ENCODE peak calls at places on chromosomes 2 and 18, in ten cellular contexts. One of them, this sample, is unnamed.

GRCh38 chr2:180291552-180292421 is 284.7 kb upstream of the CWC22 start:
- DNase-seq in prostate gland: no peak
- DNase-seq in colonic mucosa: no peak
- DNase-seq in tibial artery: no peak
- DNase-seq in GM23338: no peak
- DNase-seq in caudate nucleus: no peak
- DNase-seq in right cardiac atrium: no peak
- DNase-seq in endodermal cell: peak; percentile 39
- DNase-seq in CD8-positive, alpha-beta memory T cell: no peak
- DNase-seq in fibroblast of lung: peak; percentile 76
- DNase-seq in this sample: no peak

GRCh38 chr18:57208056-57208455 is 61.2 kb downstream of the BOD1L2 start:
- DNase-seq in prostate gland: no peak
- DNase-seq in colonic mucosa: peak; percentile 37
- DNase-seq in tibial artery: no peak
- DNase-seq in GM23338: no peak
- DNase-seq in caudate nucleus: no peak
- DNase-seq in right cardiac atrium: no peak
- DNase-seq in endodermal cell: peak; percentile 73
- DNase-seq in CD8-positive, alpha-beta memory T cell: no peak
- DNase-seq in fibroblast of lung: no peak
- DNase-seq in this sample: no peak

GRCh38 chr2:138948070-138948539 is 167.9 kb upstream of the NXPH2 start:
- DNase-seq in prostate gland: no peak
- DNase-seq in colonic mucosa: no peak
- DNase-seq in tibial artery: peak; percentile 68
- DNase-seq in GM23338: no peak
- DNase-seq in caudate nucleus: no peak
- DNase-seq in right cardiac atrium: peak; percentile 30
- DNase-seq in endodermal cell: no peak
- DNase-seq in CD8-positive, alpha-beta memory T cell: no peak
- DNase-seq in fibroblast of lung: peak; percentile 99
- DNase-seq in this sample: no peak

GRCh38 chr2:36733215-36733614 is 36.7 kb downstream of the VIT start:
- DNase-seq in prostate gland: no peak
- DNase-seq in colonic mucosa: no peak
- DNase-seq in tibial artery: no peak
- DNase-seq in GM23338: no peak
- DNase-seq in caudate nucleus: no peak
- DNase-seq in right cardiac atrium: peak; percentile 51
- DNase-seq in endodermal cell: no peak
- DNase-seq in CD8-positive, alpha-beta memory T cell: no peak
- DNase-seq in fibroblast of lung: no peak
- DNase-seq in this sample: no peak

GRCh38 chr18:79921984-79922965 is 29.2 kb downstream of the SLC66A2 start:
- DNase-seq in prostate gland: no peak
- DNase-seq in colonic mucosa: peak; percentile 12
- DNase-seq in tibial artery: peak; percentile 53
- DNase-seq in GM23338: no peak
- DNase-seq in caudate nucleus: no peak
- DNase-seq in right cardiac atrium: peak; percentile 3
- DNase-seq in endodermal cell: no peak
- DNase-seq in CD8-positive, alpha-beta memory T cell: no peak
- DNase-seq in fibroblast of lung: no peak
- DNase-seq in this sample: no peak

GRCh38 chr2:101038455-101039255 is 36.6 kb downstream of the RPL31 start:
- DNase-seq in prostate gland: no peak
- DNase-seq in colonic mucosa: no peak
- DNase-seq in tibial artery: no peak
- DNase-seq in GM23338: peak; percentile 62
- DNase-seq in caudate nucleus: no peak
- DNase-seq in right cardiac atrium: no peak
- DNase-seq in endodermal cell: peak; percentile 80
- DNase-seq in CD8-positive, alpha-beta memory T cell: no peak
- DNase-seq in fibroblast of lung: no peak
- DNase-seq in this sample: no peak

GRCh38 chr2:68789603-68790002 is 55.0 kb downstream of the ARHGAP25 start:
- DNase-seq in prostate gland: no peak
- DNase-seq in colonic mucosa: no peak
- DNase-seq in tibial artery: no peak
- DNase-seq in GM23338: no peak
- DNase-seq in caudate nucleus: no peak
- DNase-seq in right cardiac atrium: no peak
- DNase-seq in endodermal cell: no peak
- DNase-seq in CD8-positive, alpha-beta memory T cell: no peak
- DNase-seq in fibroblast of lung: no peak
- DNase-seq in this sample: no peak

GRCh38 chr2:10320933-10321332 is 18.2 kb downstream of the HPCAL1 start:
- DNase-seq in prostate gland: no peak
- DNase-seq in colonic mucosa: no peak
- DNase-seq in tibial artery: no peak
- DNase-seq in GM23338: no peak
- DNase-seq in caudate nucleus: no peak
- DNase-seq in right cardiac atrium: no peak
- DNase-seq in endodermal cell: no peak
- DNase-seq in CD8-positive, alpha-beta memory T cell: no peak
- DNase-seq in fibroblast of lung: no peak
- DNase-seq in this sample: no peak

GRCh38 chr2:237935740-237936452 is 30.9 kb upstream of the UBE2F start:
- DNase-seq in prostate gland: no peak
- DNase-seq in colonic mucosa: no peak
- DNase-seq in tibial artery: no peak
- DNase-seq in GM23338: no peak
- DNase-seq in caudate nucleus: no peak
- DNase-seq in right cardiac atrium: peak; percentile 34
- DNase-seq in endodermal cell: no peak
- DNase-seq in CD8-positive, alpha-beta memory T cell: no peak
- DNase-seq in fibroblast of lung: peak; percentile 24
- DNase-seq in this sample: no peak

GRCh38 chr2:238382381-238382781 is 44.3 kb upstream of the ASB1 start:
- DNase-seq in prostate gland: no peak
- DNase-seq in colonic mucosa: no peak
- DNase-seq in tibial artery: no peak
- DNase-seq in GM23338: no peak
- DNase-seq in caudate nucleus: no peak
- DNase-seq in right cardiac atrium: no peak
- DNase-seq in endodermal cell: no peak
- DNase-seq in CD8-positive, alpha-beta memory T cell: no peak
- DNase-seq in fibroblast of lung: no peak
- DNase-seq in this sample: no peak

GRCh38 chr2:231810905-231811304 is 24.7 kb downstream of the COPS7B start:
- DNase-seq in prostate gland: no peak
- DNase-seq in colonic mucosa: no peak
- DNase-seq in tibial artery: no peak
- DNase-seq in GM23338: no peak
- DNase-seq in caudate nucleus: no peak
- DNase-seq in right cardiac atrium: no peak
- DNase-seq in endodermal cell: peak; percentile 21
- DNase-seq in CD8-positive, alpha-beta memory T cell: no peak
- DNase-seq in fibroblast of lung: peak; percentile 74
- DNase-seq in this sample: no peak

GRCh38 chr2:101679037-101679726 is 18.3 kb upstream of the MAP4K4 start:
- DNase-seq in prostate gland: no peak
- DNase-seq in colonic mucosa: no peak
- DNase-seq in tibial artery: no peak
- DNase-seq in GM23338: no peak
- DNase-seq in caudate nucleus: no peak
- DNase-seq in right cardiac atrium: no peak
- DNase-seq in endodermal cell: no peak
- DNase-seq in CD8-positive, alpha-beta memory T cell: no peak
- DNase-seq in fibroblast of lung: peak; percentile 92
- DNase-seq in this sample: no peak

DNA sequence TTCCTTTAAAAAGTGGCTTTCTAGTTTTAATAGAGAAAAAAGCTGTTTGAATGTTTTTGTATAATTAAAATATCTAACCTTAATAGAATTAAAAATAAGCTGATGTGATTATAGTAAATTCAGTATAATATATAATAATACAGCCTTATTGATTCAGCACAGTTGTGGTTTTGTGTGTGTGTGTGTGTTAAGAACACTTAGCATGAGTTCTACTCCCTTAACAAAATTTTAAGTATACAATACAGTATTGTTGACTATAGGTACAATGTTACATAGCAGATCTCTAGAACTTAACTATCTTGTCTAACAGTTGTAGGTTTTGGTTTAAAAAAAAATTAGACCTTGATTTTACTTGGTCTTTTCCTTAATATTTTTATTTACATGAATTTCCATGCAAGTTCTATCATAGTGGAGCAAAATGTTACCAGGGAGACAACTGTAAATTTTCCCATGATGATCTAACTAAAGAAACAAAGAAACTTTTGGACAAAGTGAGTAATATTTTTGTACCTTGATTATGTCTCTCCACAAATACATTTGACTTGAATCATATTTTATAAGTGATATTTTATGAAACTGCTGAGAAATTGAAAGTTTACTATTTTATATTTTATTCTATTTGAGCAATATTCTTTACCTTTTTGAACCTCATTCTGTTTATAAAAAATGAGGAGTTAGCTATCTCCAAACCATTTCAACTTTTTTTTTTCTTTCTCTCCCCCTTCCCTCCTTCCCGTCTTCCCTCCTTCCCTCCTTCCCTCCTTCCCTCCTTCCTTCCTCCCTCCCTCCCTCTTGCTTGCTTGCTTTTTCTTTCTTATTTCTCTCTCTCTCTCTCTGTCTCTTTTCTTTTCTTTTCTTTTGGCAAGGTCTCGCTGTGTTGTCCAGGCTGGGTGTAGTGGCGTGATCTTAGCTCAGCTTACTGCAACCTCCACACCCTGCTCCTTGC is 46.3 kb downstream of the ZC3H6 start:
- DNase-seq in prostate gland: no peak
- DNase-seq in colonic mucosa: no peak
- DNase-seq in tibial artery: no peak
- DNase-seq in GM23338: no peak
- DNase-seq in caudate nucleus: no peak
- DNase-seq in right cardiac atrium: no peak
- DNase-seq in endodermal cell: no peak
- DNase-seq in CD8-positive, alpha-beta memory T cell: no peak
- DNase-seq in fibroblast of lung: peak; percentile 59
- DNase-seq in this sample: no peak
- H3K27ac ChIP-seq in prostate gland: no peak overlapping the region
- H3K27ac ChIP-seq in colonic mucosa: no peak overlapping the region
- H3K27ac ChIP-seq in tibial artery: no peak overlapping the region
- H3K27ac ChIP-seq in GM23338: no peak overlapping the region
- H3K27ac ChIP-seq in caudate nucleus: no peak overlapping the region
- H3K27ac ChIP-seq in right cardiac atrium: no peak overlapping the region
- H3K27ac ChIP-seq in endodermal cell: no peak overlapping the region
- H3K27ac ChIP-seq in CD8-positive, alpha-beta memory T cell: no peak overlapping the region
- H3K27ac ChIP-seq in fibroblast of lung: no peak overlapping the region
- H3K27ac ChIP-seq in this sample: no peak overlapping the region

GRCh38 chr2:43328157-43328556 is 101.8 kb upstream of the ZFP36L2 start:
- DNase-seq in prostate gland: no peak
- DNase-seq in colonic mucosa: no peak
- DNase-seq in tibial artery: no peak
- DNase-seq in GM23338: no peak
- DNase-seq in caudate nucleus: no peak
- DNase-seq in right cardiac atrium: no peak
- DNase-seq in endodermal cell: no peak
- DNase-seq in CD8-positive, alpha-beta memory T cell: no peak
- DNase-seq in fibroblast of lung: no peak
- DNase-seq in this sample: no peak

GRCh38 chr2:43325448-43325811 is 99.0 kb upstream of the ZFP36L2 start:
- DNase-seq in prostate gland: no peak
- DNase-seq in colonic mucosa: no peak
- DNase-seq in tibial artery: no peak
- DNase-seq in GM23338: no peak
- DNase-seq in caudate nucleus: no peak
- DNase-seq in right cardiac atrium: no peak
- DNase-seq in endodermal cell: no peak
- DNase-seq in CD8-positive, alpha-beta memory T cell: no peak
- DNase-seq in fibroblast of lung: no peak
- DNase-seq in this sample: no peak

GRCh38 chr2:43326116-43326825 is 99.9 kb upstream of the ZFP36L2 start:
- DNase-seq in prostate gland: no peak
- DNase-seq in colonic mucosa: no peak
- DNase-seq in tibial artery: no peak
- DNase-seq in GM23338: no peak
- DNase-seq in caudate nucleus: no peak
- DNase-seq in right cardiac atrium: no peak
- DNase-seq in endodermal cell: no peak
- DNase-seq in CD8-positive, alpha-beta memory T cell: no peak
- DNase-seq in fibroblast of lung: no peak
- DNase-seq in this sample: no peak

GRCh38 chr2:43324589-43325447 is 98.4 kb upstream of the ZFP36L2 start:
- DNase-seq in prostate gland: no peak
- DNase-seq in colonic mucosa: no peak
- DNase-seq in tibial artery: peak; percentile 71
- DNase-seq in GM23338: no peak
- DNase-seq in caudate nucleus: no peak
- DNase-seq in right cardiac atrium: peak; percentile 29
- DNase-seq in endodermal cell: no peak
- DNase-seq in CD8-positive, alpha-beta memory T cell: no peak
- DNase-seq in fibroblast of lung: peak; percentile 42
- DNase-seq in this sample: no peak

DNA sequence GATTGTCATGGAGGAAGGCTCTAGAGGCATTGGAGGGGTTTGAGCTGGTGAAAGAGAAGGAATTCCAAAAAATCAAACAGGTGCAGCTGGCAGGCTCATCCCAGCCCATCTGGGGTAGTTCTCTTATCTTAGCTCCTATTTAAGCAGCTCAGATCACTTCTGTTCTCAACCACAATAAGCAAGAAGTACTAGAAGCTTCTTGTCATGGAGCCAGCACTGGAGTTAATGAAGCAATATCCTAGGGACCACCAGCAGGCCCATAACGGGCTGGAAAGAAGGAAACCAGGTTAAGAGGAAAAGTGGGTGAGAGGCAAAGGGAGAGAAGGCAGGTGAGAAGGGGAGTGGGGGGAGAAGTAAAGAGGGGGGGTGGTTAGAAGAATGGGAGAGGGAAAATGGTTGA is 100.7 kb upstream of the ZFP36L2 start:
- DNase-seq in prostate gland: no peak
- DNase-seq in colonic mucosa: no peak
- DNase-seq in tibial artery: no peak
- DNase-seq in GM23338: no peak
- DNase-seq in caudate nucleus: no peak
- DNase-seq in right cardiac atrium: no peak
- DNase-seq in endodermal cell: no peak
- DNase-seq in CD8-positive, alpha-beta memory T cell: no peak
- DNase-seq in fibroblast of lung: no peak
- DNase-seq in this sample: no peak
- H3K27ac ChIP-seq in prostate gland: peak overlapping the region; percentile 41
- H3K27ac ChIP-seq in colonic mucosa: no peak overlapping the region
- H3K27ac ChIP-seq in tibial artery: peak overlapping the region; percentile 88
- H3K27ac ChIP-seq in GM23338: no peak overlapping the region
- H3K27ac ChIP-seq in caudate nucleus: no peak overlapping the region
- H3K27ac ChIP-seq in right cardiac atrium: no peak overlapping the region
- H3K27ac ChIP-seq in endodermal cell: no peak overlapping the region
- H3K27ac ChIP-seq in CD8-positive, alpha-beta memory T cell: no peak overlapping the region
- H3K27ac ChIP-seq in fibroblast of lung: no peak overlapping the region
- H3K27ac ChIP-seq in this sample: peak overlapping the region; percentile 38

GRCh38 chr2:71934320-71934593 is 213.4 kb downstream of the CYP26B1 start:
- DNase-seq in prostate gland: no peak
- DNase-seq in colonic mucosa: no peak
- DNase-seq in tibial artery: no peak
- DNase-seq in GM23338: no peak
- DNase-seq in caudate nucleus: no peak
- DNase-seq in right cardiac atrium: no peak
- DNase-seq in endodermal cell: peak; percentile 39
- DNase-seq in CD8-positive, alpha-beta memory T cell: no peak
- DNase-seq in fibroblast of lung: no peak
- DNase-seq in this sample: peak; percentile 87
- H3K27ac ChIP-seq in prostate gland: no peak overlapping the region
- H3K27ac ChIP-seq in colonic mucosa: no peak overlapping the region
- H3K27ac ChIP-seq in tibial artery: peak overlapping the region; percentile 73
- H3K27ac ChIP-seq in GM23338: no peak overlapping the region
- H3K27ac ChIP-seq in caudate nucleus: no peak overlapping the region
- H3K27ac ChIP-seq in right cardiac atrium: peak overlapping the region; percentile 39
- H3K27ac ChIP-seq in endodermal cell: no peak overlapping the region
- H3K27ac ChIP-seq in CD8-positive, alpha-beta memory T cell: no peak overlapping the region
- H3K27ac ChIP-seq in fibroblast of lung: no peak overlapping the region
- H3K27ac ChIP-seq in this sample: no peak overlapping the region

GRCh38 chr18:76459312-76459686 is 35.7 kb downstream of the ZNF516 start:
- DNase-seq in prostate gland: no peak
- DNase-seq in colonic mucosa: no peak
- DNase-seq in tibial artery: no peak
- DNase-seq in GM23338: no peak
- DNase-seq in caudate nucleus: no peak
- DNase-seq in right cardiac atrium: no peak
- DNase-seq in endodermal cell: no peak
- DNase-seq in CD8-positive, alpha-beta memory T cell: no peak
- DNase-seq in fibroblast of lung: no peak
- DNase-seq in this sample: no peak
- H3K27ac ChIP-seq in prostate gland: peak overlapping the region; percentile 61
- H3K27ac ChIP-seq in colonic mucosa: no peak overlapping the region
- H3K27ac ChIP-seq in tibial artery: peak overlapping the region; percentile 18
- H3K27ac ChIP-seq in GM23338: no peak overlapping the region
- H3K27ac ChIP-seq in caudate nucleus: peak overlapping the region; percentile 54
- H3K27ac ChIP-seq in right cardiac atrium: peak overlapping the region; percentile 46
- H3K27ac ChIP-seq in endodermal cell: no peak overlapping the region
- H3K27ac ChIP-seq in CD8-positive, alpha-beta memory T cell: no peak overlapping the region
- H3K27ac ChIP-seq in fibroblast of lung: peak overlapping the region; percentile 94
- H3K27ac ChIP-seq in this sample: peak overlapping the region; percentile 80

This sample was measured in vagina.